ENCODE peak calls at places on chromosomes 13 and 19, in seven cellular contexts. Z is midbrain; S is stimulated activated CD4-positive, alpha-beta T cell treated with anti-CD3 and anti-CD28 coated beads, TNF-alpha, amount 100 ng/mL, for 1 hour; N is effector memory CD8-positive, alpha-beta T cell; T is activated naive CD4-positive, alpha-beta T cell treated with anti-CD3 and anti-CD28 coated beads for 36 hours; B is activated CD4-positive, alpha-beta T cell treated with anti-CD3 and anti-CD28 coated beads for 48 hours; F is NCI-H1092. Y is an unnamed sample.

GRCh38 chr19:44847144-44848035 is 1.3 kb downstream of the NECTIN2 start:
- DNase-seq in Z (no peak), S (no peak), N (no peak), T (peak), B (peak), F (no peak), Y (no peak)

GRCh38 chr19:4803736-4804695 is 12.5 kb downstream of the FEM1A start:
- DNase-seq in Z (peak), S (peak), N (peak), T (peak), B (peak), F (peak), Y (peak)

GRCh38 chr19:13492128-13492527 is 14.2 kb downstream of the CACNA1A start:
- DNase-seq in Z (no peak), S (no peak), N (no peak), T (no peak), B (no peak), F (no peak), Y (no peak)

GRCh38 chr19:2495130-2495641 is 19.3 kb downstream of the GADD45B start:
- DNase-seq in Z (no peak), S (no peak), N (no peak), T (no peak), B (no peak), F (no peak), Y (no peak)

GRCh38 chr19:29810504-29810871 is 1.3 kb upstream of the CCNE1 start:
- DNase-seq in Z (no peak), S (no peak), N (no peak), T (peak), B (peak), F (no peak), Y (no peak)

GRCh38 chr19:46386151-46386550 is 27.2 kb downstream of the CCDC8 start:
- DNase-seq in Z (no peak), S (no peak), N (no peak), T (no peak), B (no peak), F (no peak), Y (no peak)

GRCh38 chr19:10636304-10636972 is 11.1 kb downstream of the SLC44A2 start:
- DNase-seq in Z (no peak), S (no peak), N (no peak), T (no peak), B (no peak), F (no peak), Y (no peak)

GRCh38 chr19:39542198-39542597 is 2.2 kb upstream of the EID2 start:
- DNase-seq in Z (no peak), S (no peak), N (no peak), T (no peak), B (no peak), F (no peak), Y (peak)

GRCh38 chr19:6424190-6424938 is at the start of gene KHSRP:
- DNase-seq in Z (no peak), S (no peak), N (peak), T (no peak), B (peak), F (no peak), Y (peak)

GRCh38 chr19:2166741-2167738 is 3.3 kb downstream of the DOT1L start:
- DNase-seq in Z (peak), S (no peak), N (no peak), T (no peak), B (no peak), F (peak), Y (peak)

GRCh38 chr13:93867481-93867880 is 612.0 kb downstream of the DCT start:
- DNase-seq in Z (no peak), S (no peak), N (no peak), T (no peak), B (no peak), F (no peak), Y (no peak)

GRCh38 chr13:35179494-35179893 is 237.4 kb downstream of the NBEA start:
- DNase-seq in Z (no peak), S (no peak), N (no peak), T (no peak), B (no peak), F (no peak), Y (no peak)

GRCh38 chr13:46603165-46603603 is 50.2 kb downstream of the LRCH1 start:
- DNase-seq in Z (no peak), S (no peak), N (no peak), T (no peak), B (no peak), F (no peak), Y (no peak)

GRCh38 chr19:3665681-3666544 is 34.4 kb downstream of the PIP5K1C start:
- DNase-seq in Z (peak), S (peak), N (peak), T (peak), B (peak), F (no peak), Y (peak)

GRCh38 chr13:28730762-28731161 is 12.0 kb upstream of the SLC46A3 start:
- DNase-seq in Z (no peak), S (no peak), N (no peak), T (no peak), B (no peak), F (no peak), Y (no peak)

GRCh38 chr19:52923782-52924593 is 760 bp upstream of the ZNF888 start:
- DNase-seq in Z (peak), S (no peak), N (no peak), T (no peak), B (no peak), F (no peak), Y (no peak)

GRCh38 chr13:102856603-102857002 is 10.8 kb downstream of the ERCC5 start:
- DNase-seq in Z (no peak), S (no peak), N (no peak), T (no peak), B (no peak), F (no peak), Y (no peak)